ENCODE peak calls at places on chromosomes 3 and 15, in four cellular contexts. One of them, this sample, is unnamed.

GRCh38 chr3:23874359-23875120 is 42.2 kb downstream of the NKIRAS1 start:
- DNase-seq in Caki2: no peak
- DNase-seq in AG08396: peak
- DNase-seq in foreskin fibroblast: peak
- DNase-seq in this sample: peak

GRCh38 chr3:170862618-170863374 is 7.2 kb downstream of the RPL22L1 start:
- DNase-seq in Caki2: no peak
- DNase-seq in AG08396: peak
- DNase-seq in foreskin fibroblast: no peak
- DNase-seq in this sample: no peak

GRCh38 chr15:66865622-66866611 is 163.9 kb downstream of the SMAD6 start:
- DNase-seq in Caki2: no peak
- DNase-seq in AG08396: no peak
- DNase-seq in foreskin fibroblast: no peak
- DNase-seq in this sample: no peak

GRCh38 chr3:119743921-119744320 is 38.0 kb upstream of the NR1I2 start:
- DNase-seq in Caki2: no peak
- DNase-seq in AG08396: no peak
- DNase-seq in foreskin fibroblast: no peak
- DNase-seq in this sample: no peak

GRCh38 chr15:77508541-77509505 is 88.1 kb downstream of the HMG20A start:
- DNase-seq in Caki2: no peak
- DNase-seq in AG08396: no peak
- DNase-seq in foreskin fibroblast: no peak
- DNase-seq in this sample: peak

GRCh38 chr3:185337231-185337816 is 25.6 kb upstream of the MAP3K13 start:
- DNase-seq in Caki2: no peak
- DNase-seq in AG08396: no peak
- DNase-seq in foreskin fibroblast: no peak
- DNase-seq in this sample: peak

GRCh38 chr3:37067577-37067976 is 74.3 kb downstream of the MLH1 start:
- DNase-seq in Caki2: no peak
- DNase-seq in AG08396: no peak
- DNase-seq in foreskin fibroblast: no peak
- DNase-seq in this sample: no peak

GRCh38 chr3:15542641-15543040 is 21.1 kb upstream of the COLQ start:
- DNase-seq in Caki2: no peak
- DNase-seq in AG08396: no peak
- DNase-seq in foreskin fibroblast: no peak
- DNase-seq in this sample: no peak

GRCh38 chr15:74238984-74239645 is 3.0 kb downstream of the CCDC33 start:
- DNase-seq in Caki2: no peak
- DNase-seq in AG08396: no peak
- DNase-seq in foreskin fibroblast: no peak
- DNase-seq in this sample: no peak

GRCh38 chr3:54517424-54517823 is 395.1 kb downstream of the CACNA2D3 start:
- DNase-seq in Caki2: no peak
- DNase-seq in AG08396: no peak
- DNase-seq in foreskin fibroblast: no peak
- DNase-seq in this sample: no peak

GRCh38 chr3:156750191-156750873 is 75.8 kb upstream of the LEKR1 start:
- DNase-seq in Caki2: no peak
- DNase-seq in AG08396: no peak
- DNase-seq in foreskin fibroblast: peak
- DNase-seq in this sample: no peak

GRCh38 chr3:126530171-126531050 is 6.5 kb downstream of the CHST13 start:
- DNase-seq in Caki2: no peak
- DNase-seq in AG08396: no peak
- DNase-seq in foreskin fibroblast: no peak
- DNase-seq in this sample: no peak

GRCh38 chr3:181265750-181266333 is 276.3 kb upstream of the DNAJC19 start:
- DNase-seq in Caki2: no peak
- DNase-seq in AG08396: no peak
- DNase-seq in foreskin fibroblast: no peak
- DNase-seq in this sample: no peak

GRCh38 chr3:11637901-11638668 is 5.6 kb downstream of the VGLL4 start:
- DNase-seq in Caki2: no peak
- DNase-seq in AG08396: no peak
- DNase-seq in foreskin fibroblast: peak
- DNase-seq in this sample: no peak

GRCh38 chr3:153289334-153289808 is 127.3 kb downstream of the RAP2B start:
- DNase-seq in Caki2: peak
- DNase-seq in AG08396: no peak
- DNase-seq in foreskin fibroblast: peak
- DNase-seq in this sample: no peak

GRCh38 chr3:71046791-71047190 is 536.7 kb downstream of the FOXP1 start:
- DNase-seq in Caki2: no peak
- DNase-seq in AG08396: no peak
- DNase-seq in foreskin fibroblast: no peak
- DNase-seq in this sample: no peak

GRCh38 chr3:33144433-33144832 is 30.6 kb downstream of the CRTAP start:
- DNase-seq in Caki2: no peak
- DNase-seq in AG08396: no peak
- DNase-seq in foreskin fibroblast: no peak
- DNase-seq in this sample: no peak

GRCh38 chr3:55190296-55190695 is 262.4 kb upstream of the LRTM1 start:
- DNase-seq in Caki2: no peak
- DNase-seq in AG08396: no peak
- DNase-seq in foreskin fibroblast: peak
- DNase-seq in this sample: no peak

GRCh38 chr3:133025546-133025945 is 12.6 kb upstream of the TMEM108 start:
- DNase-seq in Caki2: no peak
- DNase-seq in AG08396: no peak
- DNase-seq in foreskin fibroblast: no peak
- DNase-seq in this sample: no peak

GRCh38 chr3:53817211-53817610 is 29.0 kb downstream of the CHDH start:
- DNase-seq in Caki2: no peak
- DNase-seq in AG08396: no peak
- DNase-seq in foreskin fibroblast: no peak
- DNase-seq in this sample: no peak

GRCh38 chr15:90660195-90660995 is 56.8 kb upstream of the BLM start:
- DNase-seq in Caki2: peak
- DNase-seq in AG08396: peak
- DNase-seq in foreskin fibroblast: peak
- DNase-seq in this sample: peak

GRCh38 chr3:107367353-107367752 is 9.9 kb upstream of the CCDC54 start:
- DNase-seq in Caki2: peak
- DNase-seq in AG08396: peak
- DNase-seq in foreskin fibroblast: peak
- DNase-seq in this sample: peak

GRCh38 chr3:111588527-111588926 is 6.6 kb downstream of the ZBED2 start:
- DNase-seq in Caki2: no peak
- DNase-seq in AG08396: no peak
- DNase-seq in foreskin fibroblast: peak
- DNase-seq in this sample: no peak

GRCh38 chr15:89430530-89431341 is 65.6 kb downstream of the RHCG start:
- DNase-seq in Caki2: peak
- DNase-seq in AG08396: peak
- DNase-seq in foreskin fibroblast: peak
- DNase-seq in this sample: peak

GRCh38 chr3:169940486-169941181 is 26.0 kb upstream of the SEC62 start:
- DNase-seq in Caki2: no peak
- DNase-seq in AG08396: no peak
- DNase-seq in foreskin fibroblast: no peak
- DNase-seq in this sample: no peak

GRCh38 chr3:123688241-123688747 is 103.4 kb upstream of the HACD2 start:
- DNase-seq in Caki2: peak
- DNase-seq in AG08396: peak
- DNase-seq in foreskin fibroblast: peak
- DNase-seq in this sample: peak

GRCh38 chr15:100170280-100170654 is 171.5 kb downstream of the ADAMTS17 start:
- DNase-seq in Caki2: no peak
- DNase-seq in AG08396: no peak
- DNase-seq in foreskin fibroblast: no peak
- DNase-seq in this sample: no peak

GRCh38 chr3:114329823-114330222 is 36.0 kb downstream of the TIGIT start:
- DNase-seq in Caki2: no peak
- DNase-seq in AG08396: no peak
- DNase-seq in foreskin fibroblast: no peak
- DNase-seq in this sample: no peak

This sample was measured in kidney glomerular epithelial cell.